ENCODE peak calls at places on chromosomes 12 and 14, in five cellular contexts. A is GM19239, D is RCC 7860, P is HL-60, Z is Kasumi-1. U is an unnamed sample.

GRCh38 chr14:34355584-34356266 is 106.3 kb downstream of the SPTSSA start:
- DNase-seq in D (peak), Z (no peak), P (no peak), A (no peak), U (peak)

GRCh38 chr14:24427537-24428508 is 1.6 kb downstream of the CBLN3 start:
- DNase-seq in A (no peak), Z (no peak), D (no peak), P (no peak), U (no peak)

GRCh38 chr14:70706177-70706576 is 64.5 kb downstream of the TTC9 start:
- DNase-seq in Z (no peak), P (no peak), D (peak), A (no peak), U (no peak)

GRCh38 chr12:128766738-128767501 is 56.8 kb downstream of the SLC15A4 start:
- DNase-seq in Z (no peak), D (no peak), P (no peak), A (no peak), U (no peak)

GRCh38 chr12:100826323-100826722 is 31.7 kb downstream of the ANO4 start:
- DNase-seq in Z (peak), D (no peak), P (peak), A (no peak), U (peak)

GRCh38 chr12:48602192-48602989 is 32.5 kb upstream of the LALBA start:
- DNase-seq in Z (no peak), D (no peak), A (no peak), P (no peak), U (no peak)

GRCh38 chr14:26598081-26598671 is 343 bp upstream of the NOVA1 start:
- DNase-seq in D (no peak), Z (peak), A (no peak), P (no peak), U (peak)

GRCh38 chr14:65006251-65006721 is 19.6 kb downstream of the FNTB start:
- DNase-seq in P (no peak), D (no peak), Z (no peak), A (no peak), U (no peak)

GRCh38 chr14:88005978-88006851 is 1.3 kb downstream of the GPR65 start:
- DNase-seq in A (no peak), Z (peak), P (peak), D (no peak), U (no peak)

GRCh38 chr12:18250313-18250916 is 10.9 kb upstream of the PIK3C2G start:
- DNase-seq in Z (peak), D (peak), A (peak), P (peak), U (peak)

GRCh38 chr14:39145266-39145966 is 24.7 kb downstream of the TRAPPC6B start:
- DNase-seq in Z (no peak), D (no peak), P (no peak), A (no peak), U (no peak)

GRCh38 chr14:85487215-85487614 is 42.7 kb upstream of the FLRT2 start:
- DNase-seq in A (no peak), Z (no peak), D (no peak), P (no peak), U (peak)

GRCh38 chr14:104254735-104255400 is 116.5 kb downstream of the KIF26A start:
- DNase-seq in P (no peak), D (no peak), A (no peak), Z (no peak), U (no peak)

GRCh38 chr14:89351364-89351957 is 65.6 kb downstream of the FOXN3 start:
- DNase-seq in Z (peak), D (no peak), P (peak), A (peak), U (no peak)

GRCh38 chr12:64694130-64695078 is 64.8 kb downstream of the GNS start:
- DNase-seq in P (no peak), Z (no peak), A (no peak), D (no peak), U (no peak)

GRCh38 chr12:104865080-104865479 is 93.0 kb downstream of the SLC41A2 start:
- DNase-seq in P (peak), D (no peak), Z (no peak), A (no peak), U (no peak)

GRCh38 chr14:74978416-74978947 is 23.1 kb upstream of the PGF start:
- DNase-seq in D (no peak), P (no peak), Z (no peak), A (no peak), U (no peak)

GRCh38 chr14:90795744-90796143 is 20.5 kb downstream of the TTC7B start:
- DNase-seq in D (peak), P (no peak), Z (no peak), A (no peak), U (peak)

GRCh38 chr14:82422186-82422585 is 888.5 kb upstream of the SEL1L start:
- DNase-seq in D (no peak), Z (no peak), P (no peak), A (no peak), U (no peak)

GRCh38 chr14:52948039-52948438 is 2.8 kb downstream of the FERMT2 start:
- DNase-seq in D (no peak), A (no peak), P (no peak), Z (no peak), U (no peak)

U was measured in stromal cell of bone marrow.